ENCODE peak calls at places on chromosomes 13 and 19, in eight cellular contexts. D, U, P, K, C, G, J and E are unnamed samples.

GRCh38 chr19:46618670-46619231 is 6.1 kb downstream of the PTGIR start:
- DNase-seq in D (peak), U (no peak), C (no peak), K (peak), P (no peak), G (no peak), J (peak), E (peak)

GRCh38 chr19:35784401-35785086 is 9.2 kb downstream of the ARHGAP33 start:
- DNase-seq in G (no peak), P (no peak), U (no peak), J (no peak), K (no peak), D (no peak), C (no peak), E (no peak)

GRCh38 chr13:111518161-111518791 is 197.8 kb downstream of the TEX29 start:
- DNase-seq in C (no peak), G (no peak), D (no peak), P (no peak), K (no peak), J (no peak), U (no peak), E (no peak)

GRCh38 chr13:108897955-108898354 is 268.5 kb downstream of the MYO16 start:
- DNase-seq in G (no peak), D (no peak), K (no peak), J (no peak), C (no peak), P (no peak), U (peak), E (no peak)

GRCh38 chr19:6056282-6056741 is 54.0 kb downstream of the RFX2 start:
- DNase-seq in U (no peak), D (peak), C (no peak), P (no peak), G (no peak), J (no peak), K (no peak), E (no peak)

GRCh38 chr13:49733181-49733951 is 42.1 kb upstream of the EBPL start:
- DNase-seq in U (peak), C (no peak), P (peak), K (peak), G (no peak), D (peak), J (no peak), E (no peak)

GRCh38 chr13:97261254-97262015 is 39.3 kb downstream of the MBNL2 start:
- DNase-seq in U (no peak), D (no peak), G (no peak), J (peak), C (no peak), P (no peak), K (no peak), E (no peak)

GRCh38 chr13:39510296-39510695 is 92.7 kb downstream of the LHFPL6 start:
- DNase-seq in G (no peak), P (no peak), U (no peak), D (no peak), C (no peak), J (no peak), K (no peak), E (no peak)

GRCh38 chr13:109605846-109606245 is 180.5 kb downstream of the IRS2 start:
- DNase-seq in D (no peak), U (no peak), C (no peak), G (no peak), J (no peak), K (no peak), P (no peak), E (no peak)

GRCh38 chr19:1663854-1664253 is 11.4 kb upstream of the TCF3 start:
- DNase-seq in P (no peak), U (no peak), G (no peak), D (no peak), K (no peak), C (no peak), J (no peak), E (no peak)

GRCh38 chr13:63436288-63436687 is 2020.6 kb upstream of the PCDH20 start:
- DNase-seq in U (peak), D (no peak), J (no peak), K (no peak), P (no peak), G (no peak), C (no peak), E (no peak)

GRCh38 chr19:7590256-7590655 is 5.4 kb upstream of the CAMSAP3 start:
- DNase-seq in P (no peak), C (no peak), U (no peak), J (no peak), G (no peak), K (no peak), D (peak), E (no peak)

GRCh38 chr13:60398438-60398891 is 1.4 kb downstream of the TDRD3 start:
- DNase-seq in G (no peak), P (no peak), J (no peak), K (no peak), D (no peak), C (no peak), U (no peak), E (no peak)

GRCh38 chr13:79637086-79637763 is 156.3 kb downstream of the NDFIP2 start:
- DNase-seq in U (no peak), G (no peak), C (no peak), J (peak), K (peak), P (peak), D (no peak), E (peak)

GRCh38 chr13:28528848-28529247 is 33.9 kb upstream of the FLT1 start:
- DNase-seq in K (no peak), G (no peak), P (no peak), C (no peak), J (no peak), U (peak), D (no peak), E (no peak)

GRCh38 chr13:102693781-102694180 is 1.1 kb downstream of the METTL21C start:
- DNase-seq in G (no peak), C (no peak), U (no peak), P (no peak), J (no peak), D (no peak), K (peak), E (peak)